ENCODE peak calls at places on chromosomes 4 and X, in eight cellular contexts. U is type B pancreatic cell, K is nephron progenitor cell, D is progenitor cell of endocrine pancreas, I is GM03348, X is fibroblast of gingiva, F is gastrocnemius medialis, N is NCI-H1092 treated with DMSO at 0.1 percent for 48 hours. W is an unnamed sample.

GRCh38 chrX:154093965-154094364 is 3.6 kb downstream of the MECP2 start:
- DNase-seq in U (no peak), K (no peak), X (no peak), N (no peak), I (no peak), D (no peak), F (no peak), W (no peak)

GRCh38 chr4:41339812-41340809 is 83.4 kb downstream of the UCHL1 start:
- DNase-seq in U (no peak), F (no peak), K (peak), X (peak), I (peak), N (peak), D (no peak), W (peak)

GRCh38 chr4:52250124-52250523 is 199.0 kb downstream of the SPATA18 start:
- DNase-seq in N (peak), X (peak), U (no peak), I (no peak), F (peak), K (no peak), D (no peak), W (no peak)

GRCh38 chr4:162921178-162921785 is 245.4 kb downstream of the NAF1 start:
- DNase-seq in I (no peak), U (no peak), X (no peak), D (no peak), F (no peak), N (no peak), K (no peak), W (no peak)

GRCh38 chr4:8066336-8066931 is 92.2 kb downstream of the ABLIM2 start:
- DNase-seq in K (no peak), N (no peak), F (no peak), U (no peak), I (no peak), X (no peak), D (no peak), W (no peak)

GRCh38 chr4:176726803-176727202 is 65.9 kb downstream of the VEGFC start:
- DNase-seq in K (no peak), N (no peak), X (no peak), F (no peak), I (no peak), U (no peak), D (no peak), W (no peak)

GRCh38 chr4:100075056-100075455 is 115.2 kb downstream of the DDIT4L start:
- DNase-seq in N (no peak), U (no peak), F (no peak), I (no peak), K (no peak), D (no peak), X (no peak), W (no peak)

GRCh38 chrX:82711432-82711831 is 796.7 kb upstream of the POU3F4 start:
- DNase-seq in U (no peak), K (no peak), F (no peak), X (no peak), I (no peak), D (no peak), N (no peak), W (no peak)

GRCh38 chrX:132480581-132481203 is 8.1 kb downstream of the MBNL3 start:
- DNase-seq in N (peak), F (no peak), U (no peak), I (peak), D (no peak), X (peak), K (peak), W (peak)

GRCh38 chr4:6200011-6200921 is at the start of gene JAKMIP1:
- DNase-seq in D (peak), K (peak), U (peak), N (peak), X (no peak), F (peak), I (peak), W (peak)

GRCh38 chr4:152572417-152573086 is 36.7 kb upstream of the FBXW7 start:
- DNase-seq in U (no peak), I (no peak), X (no peak), F (no peak), K (no peak), N (no peak), D (no peak), W (no peak)

GRCh38 chr4:26999689-27000088 is 139.0 kb downstream of the STIM2 start:
- DNase-seq in I (no peak), D (no peak), U (no peak), N (no peak), X (no peak), F (no peak), K (no peak), W (no peak)

GRCh38 chrX:121871122-121871521 is 823.7 kb downstream of the GLUD2 start:
- DNase-seq in F (no peak), U (no peak), D (no peak), K (no peak), X (no peak), I (no peak), N (no peak), W (no peak)

GRCh38 chr4:84492737-84493091 is 6.4 kb downstream of the NKX6-1 start:
- DNase-seq in F (no peak), N (no peak), K (peak), D (no peak), I (no peak), U (no peak), X (no peak), W (no peak)

GRCh38 chr4:87165886-87166285 is 54.5 kb downstream of the KLHL8 start:
- DNase-seq in N (no peak), U (no peak), I (no peak), F (no peak), D (no peak), K (no peak), X (no peak), W (no peak)

GRCh38 chr4:63020661-63021060 is 1388.6 kb downstream of the TECRL start:
- DNase-seq in I (no peak), K (no peak), F (no peak), D (no peak), X (no peak), N (no peak), U (no peak), W (no peak)

GRCh38 chrX:125497667-125498066 is 178.0 kb downstream of the TEX13C start:
- DNase-seq in I (no peak), K (no peak), U (no peak), X (no peak), D (no peak), F (no peak), N (no peak), W (no peak)

GRCh38 chr4:184117662-184118199 is 99.9 kb downstream of the ENPP6 start:
- DNase-seq in D (no peak), X (no peak), F (no peak), U (no peak), N (no peak), I (no peak), K (no peak), W (no peak)

GRCh38 chr4:149605601-149606378 is 209.9 kb downstream of the IQCM start:
- DNase-seq in N (no peak), D (no peak), I (peak), K (no peak), U (no peak), F (no peak), X (no peak), W (no peak)

GRCh38 chrX:120517936-120518335 is 42.8 kb downstream of the CUL4B start:
- DNase-seq in F (no peak), K (no peak), I (no peak), D (no peak), N (no peak), U (no peak), X (peak), W (no peak)

GRCh38 chr4:143025111-143025704 is 159.5 kb upstream of the USP38 start:
- DNase-seq in F (no peak), U (no peak), I (peak), N (no peak), D (no peak), K (no peak), X (peak), W (peak)

GRCh38 chrX:131734621-131735020 is 190.7 kb downstream of the OR13H1 start:
- DNase-seq in N (no peak), U (no peak), I (no peak), X (no peak), D (no peak), K (no peak), F (no peak), W (peak)

GRCh38 chrX:79081895-79082512 is 62.5 kb upstream of the GPR174 start:
- DNase-seq in D (no peak), I (peak), X (peak), U (no peak), K (peak), F (no peak), N (peak), W (peak)

GRCh38 chr4:71255966-71256365 is 82.9 kb upstream of the SLC4A4 start:
- DNase-seq in I (no peak), K (no peak), X (no peak), F (no peak), D (no peak), U (no peak), N (no peak), W (no peak)

GRCh38 chrX:7027071-7027470 is 120.4 kb upstream of the STS start:
- DNase-seq in U (no peak), X (no peak), K (no peak), I (no peak), N (peak), D (no peak), F (no peak), W (no peak)

GRCh38 chr4:37889849-37890500 is 909 bp upstream of the TBC1D1 start:
- DNase-seq in I (peak), X (no peak), K (peak), F (no peak), D (no peak), U (no peak), N (no peak), W (peak)

GRCh38 chr4:152620915-152621314 is 58.9 kb downstream of the TMEM154 start:
- DNase-seq in I (no peak), N (no peak), K (no peak), D (no peak), X (no peak), F (no peak), U (no peak), W (no peak)

GRCh38 chr4:98653890-98654867 is 4.2 kb downstream of the TSPAN5 start:
- DNase-seq in I (peak), F (no peak), D (no peak), K (no peak), U (no peak), N (no peak), X (peak), W (no peak)

GRCh38 chr4:84673475-84674230 is 90.7 kb downstream of the CDS1 start:
- DNase-seq in I (peak), K (no peak), F (no peak), N (no peak), X (peak), U (no peak), D (no peak), W (no peak)

GRCh38 chr4:98745372-98745771 is 87.0 kb upstream of the TSPAN5 start:
- DNase-seq in I (peak), X (peak), F (no peak), K (no peak), U (no peak), N (no peak), D (no peak), W (peak)

GRCh38 chr4:80008351-80008750 is 64.7 kb downstream of the ANTXR2 start:
- DNase-seq in N (no peak), X (no peak), I (no peak), K (no peak), U (no peak), F (no peak), D (no peak), W (no peak)

GRCh38 chr4:114017120-114017917 is 37.9 kb upstream of the ARSJ start:
- DNase-seq in F (no peak), I (no peak), K (no peak), D (no peak), U (no peak), N (no peak), X (no peak), W (no peak)

GRCh38 chr4:107719211-107719926 is 665 bp downstream of the PAPSS1 start:
- DNase-seq in I (peak), K (no peak), X (peak), U (no peak), F (no peak), N (no peak), D (no peak), W (peak)

GRCh38 chr4:2008671-2008920 is 178 bp downstream of the NELFA start:
- DNase-seq in I (no peak), N (no peak), K (no peak), X (no peak), D (no peak), U (no peak), F (no peak), W (no peak)

GRCh38 chr4:3189459-3189858 is 59.5 kb upstream of the MSANTD1 start:
- DNase-seq in F (no peak), X (no peak), N (no peak), D (no peak), I (no peak), U (no peak), K (no peak), W (no peak)

GRCh38 chrX:100376581-100376980 is 33.5 kb downstream of the PCDH19 start:
- DNase-seq in N (no peak), D (no peak), F (no peak), K (no peak), X (peak), U (no peak), I (peak), W (no peak)

GRCh38 chr4:76897522-76898384 is at the start of gene SOWAHB:
- DNase-seq in N (peak), U (no peak), K (peak), I (peak), F (no peak), X (no peak), D (peak), W (no peak)